ENCODE peak calls at places on chromosomes 1 and 21, in four cellular contexts. One of them, this sample, is unnamed.

GRCh38 chr1:80384037-80384830 is 1377.7 kb upstream of the ADGRL4 start:
- DNase-seq in GM12878: no peak
- DNase-seq in HCT116: no peak
- DNase-seq in HepG2: no peak
- DNase-seq in this sample: no peak

GRCh38 chr1:2312589-2313301 is 78.6 kb downstream of the MORN1 start:
- DNase-seq in GM12878: no peak
- DNase-seq in HCT116: no peak
- DNase-seq in HepG2: no peak
- DNase-seq in this sample: no peak

GRCh38 chr1:207787776-207788175 is 35.9 kb downstream of the CD46 start:
- DNase-seq in GM12878: no peak
- DNase-seq in HCT116: no peak
- DNase-seq in HepG2: no peak
- DNase-seq in this sample: no peak

GRCh38 chr1:218837051-218837450 is 336.6 kb upstream of the LYPLAL1 start:
- DNase-seq in GM12878: no peak
- DNase-seq in HCT116: no peak
- DNase-seq in HepG2: no peak
- DNase-seq in this sample: no peak

GRCh38 chr1:173205146-173206051 is 1.7 kb downstream of the TNFSF4 start:
- DNase-seq in GM12878: no peak
- DNase-seq in HCT116: no peak
- DNase-seq in HepG2: peak; percentile 88
- DNase-seq in this sample: no peak

GRCh38 chr1:175877939-175878730 is 134.7 kb upstream of the TNR start:
- DNase-seq in GM12878: no peak
- DNase-seq in HCT116: no peak
- DNase-seq in HepG2: no peak
- DNase-seq in this sample: no peak

GRCh38 chr1:46446646-46447498 is 42.8 kb upstream of the DMBX1 start:
- DNase-seq in GM12878: no peak
- DNase-seq in HCT116: peak; percentile 45
- DNase-seq in HepG2: peak; percentile 53
- DNase-seq in this sample: peak; percentile 98

GRCh38 chr1:19450811-19451564 is 34.4 kb downstream of the CAPZB start:
- DNase-seq in GM12878: no peak
- DNase-seq in HCT116: peak; percentile 37
- DNase-seq in HepG2: no peak
- DNase-seq in this sample: no peak

GRCh38 chr1:163928080-163928479 is 606.3 kb downstream of the NUF2 start:
- DNase-seq in GM12878: no peak
- DNase-seq in HCT116: no peak
- DNase-seq in HepG2: no peak
- DNase-seq in this sample: no peak

GRCh38 chr1:184929711-184930202 is 44.6 kb downstream of the NIBAN1 start:
- DNase-seq in GM12878: no peak
- DNase-seq in HCT116: no peak
- DNase-seq in HepG2: no peak
- DNase-seq in this sample: no peak

GRCh38 chr1:186985889-186986491 is 157.2 kb downstream of the PLA2G4A start:
- DNase-seq in GM12878: no peak
- DNase-seq in HCT116: peak; percentile 38
- DNase-seq in HepG2: peak; percentile 45
- DNase-seq in this sample: no peak

GRCh38 chr1:157691285-157691920 is 9.2 kb downstream of the FCRL3 start:
- DNase-seq in GM12878: no peak
- DNase-seq in HCT116: peak; percentile 21
- DNase-seq in HepG2: peak; percentile 7
- DNase-seq in this sample: no peak

GRCh38 chr1:183568176-183569041 is 21.9 kb downstream of the NCF2 start:
- DNase-seq in GM12878: no peak
- DNase-seq in HCT116: no peak
- DNase-seq in HepG2: no peak
- DNase-seq in this sample: no peak

GRCh38 chr1:77976433-77977076 is 2.3 kb downstream of the FUBP1 start:
- DNase-seq in GM12878: no peak
- DNase-seq in HCT116: no peak
- DNase-seq in HepG2: no peak
- DNase-seq in this sample: no peak

GRCh38 chr1:153792631-153793041 is 17.4 kb downstream of the SLC27A3 start:
- DNase-seq in GM12878: no peak
- DNase-seq in HCT116: no peak
- DNase-seq in HepG2: no peak
- DNase-seq in this sample: no peak

GRCh38 chr1:222042120-222042519 is 300.2 kb upstream of the DUSP10 start:
- DNase-seq in GM12878: no peak
- DNase-seq in HCT116: no peak
- DNase-seq in HepG2: no peak
- DNase-seq in this sample: no peak

GRCh38 chr1:227940791-227941241 is 6.9 kb downstream of the WNT9A start:
- DNase-seq in GM12878: no peak
- DNase-seq in HCT116: no peak
- DNase-seq in HepG2: no peak
- DNase-seq in this sample: no peak

GRCh38 chr1:179661018-179661417 is 69.4 kb downstream of the TDRD5 start:
- DNase-seq in GM12878: no peak
- DNase-seq in HCT116: no peak
- DNase-seq in HepG2: no peak
- DNase-seq in this sample: no peak

GRCh38 chr21:32476661-32477423 is 64.3 kb downstream of the EVA1C start:
- DNase-seq in GM12878: no peak
- DNase-seq in HCT116: no peak
- DNase-seq in HepG2: no peak
- DNase-seq in this sample: no peak
- TF ChIP-seq SRF in GM12878: no peak
- TF ChIP-seq SRF in HCT116: no peak
- TF ChIP-seq SRF in HepG2: no peak
- TF ChIP-seq SRF in this sample: no peak

GRCh38 chr1:75234499-75235064 is 100.4 kb downstream of the LHX8 start:
- DNase-seq in GM12878: no peak
- DNase-seq in HCT116: no peak
- DNase-seq in HepG2: no peak
- DNase-seq in this sample: no peak

GRCh38 chr1:75233302-75233929 is 99.2 kb downstream of the LHX8 start:
- DNase-seq in GM12878: peak; percentile 4
- DNase-seq in HCT116: peak; percentile 19
- DNase-seq in HepG2: peak; percentile 38
- DNase-seq in this sample: no peak
- TF ChIP-seq SRF in GM12878: no peak
- TF ChIP-seq SRF in HCT116: no peak
- TF ChIP-seq SRF in HepG2: no peak
- TF ChIP-seq SRF in this sample: no peak

GRCh38 chr21:44576025-44576420 is 2.5 kb downstream of the KRTAP10-4 start:
- DNase-seq in GM12878: no peak
- DNase-seq in HCT116: no peak
- DNase-seq in HepG2: no peak
- DNase-seq in this sample: no peak
- TF ChIP-seq SRF in GM12878: no peak
- TF ChIP-seq SRF in HCT116: no peak
- TF ChIP-seq SRF in HepG2: no peak
- TF ChIP-seq SRF in this sample: no peak

DNA sequence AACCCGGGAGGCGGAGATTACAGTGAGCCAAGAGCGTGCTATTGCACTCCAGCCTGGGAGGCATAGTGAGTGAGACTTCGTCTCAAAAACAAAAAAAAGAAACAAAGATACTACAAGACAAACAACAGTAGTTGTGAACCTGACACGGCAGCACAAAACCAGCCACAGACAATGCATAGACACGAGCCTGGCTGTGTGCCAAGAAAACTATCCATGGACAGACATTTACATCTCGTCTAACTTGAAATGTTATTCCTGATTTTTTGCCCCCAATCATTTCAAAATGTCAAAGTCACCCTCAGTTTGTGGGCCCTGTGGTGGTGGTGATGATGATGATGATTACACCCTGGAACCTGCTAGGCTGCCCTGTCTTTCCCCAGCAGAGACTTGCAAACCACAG is 6.3 kb downstream of the KLHL21 start:
- DNase-seq in GM12878: no peak
- DNase-seq in HCT116: no peak
- DNase-seq in HepG2: no peak
- DNase-seq in this sample: no peak
- TF ChIP-seq SRF in GM12878: no peak
- TF ChIP-seq SRF in HCT116: no peak
- TF ChIP-seq SRF in HepG2: no peak
- TF ChIP-seq SRF in this sample: no peak

GRCh38 chr1:110471131-110471530 is 20.2 kb downstream of the PROK1 start:
- DNase-seq in GM12878: no peak
- DNase-seq in HCT116: peak; percentile 63
- DNase-seq in HepG2: no peak
- DNase-seq in this sample: no peak
- TF ChIP-seq SRF in GM12878: no peak
- TF ChIP-seq SRF in HCT116: no peak
- TF ChIP-seq SRF in HepG2: no peak
- TF ChIP-seq SRF in this sample: no peak

GRCh38 chr1:4175566-4176405 is 275.7 kb upstream of the C1orf174 start:
- DNase-seq in GM12878: no peak
- DNase-seq in HCT116: no peak
- DNase-seq in HepG2: no peak
- DNase-seq in this sample: no peak
- TF ChIP-seq SRF in GM12878: no peak
- TF ChIP-seq SRF in HCT116: no peak
- TF ChIP-seq SRF in HepG2: no peak
- TF ChIP-seq SRF in this sample: no peak

DNA sequence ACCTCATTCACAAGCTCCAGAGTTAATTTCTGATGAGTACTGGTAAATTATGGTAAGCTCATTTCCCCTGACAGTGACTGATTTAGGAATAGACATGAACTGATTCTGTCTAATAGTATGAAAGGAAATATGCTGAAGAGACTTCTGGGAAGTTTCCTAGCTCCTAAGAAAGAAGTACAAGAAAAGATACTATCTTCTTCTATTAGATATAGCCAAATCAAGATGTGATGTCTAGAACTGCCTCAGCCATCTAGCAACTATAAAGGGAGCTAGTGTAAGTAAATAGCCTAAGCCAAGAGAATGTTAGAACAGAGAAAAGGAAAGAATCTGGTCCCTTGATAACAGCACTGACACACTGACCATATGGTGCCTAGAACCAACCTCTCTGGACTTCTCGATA is 10.7 kb upstream of the PHTF1 start:
- DNase-seq in GM12878: no peak
- DNase-seq in HCT116: no peak
- DNase-seq in HepG2: no peak
- DNase-seq in this sample: no peak
- TF ChIP-seq SRF in GM12878: no peak
- TF ChIP-seq SRF in HCT116: no peak
- TF ChIP-seq SRF in HepG2: no peak
- TF ChIP-seq SRF in this sample: no peak

This sample was measured in H1.